ENCODE peak calls at places on chromosomes 11 and 22, in five cellular contexts. R, U, E, L and K are unnamed samples.

GRCh38 chr11:60367896-60368295 is 10.4 kb upstream of the MS4A7 start:
- DNase-seq in L (no peak), E (no peak), U (no peak), R (no peak), K (no peak)

GRCh38 chr11:13329670-13330401 is 52.2 kb downstream of the BMAL1 start:
- DNase-seq in R (peak; percentile 62), L (no peak), E (no peak), U (no peak), K (no peak)

GRCh38 chr11:67303989-67304411 is 670 bp downstream of the SSH3 start:
- DNase-seq in R (no peak), E (no peak), U (peak; percentile 60), L (no peak), K (no peak)

GRCh38 chr22:46511391-46512370 is 25.7 kb downstream of the CELSR1 start:
- DNase-seq in L (no peak), E (no peak), R (no peak), U (no peak), K (no peak)

GRCh38 chr22:38513063-38513462 is 7.0 kb upstream of the DDX17 start:
- DNase-seq in E (peak; percentile 31), U (peak; percentile 45), L (no peak), R (no peak), K (peak; percentile 58)

GRCh38 chr22:45469573-45470383 is 32.9 kb upstream of the FBLN1 start:
- DNase-seq in E (no peak), U (no peak), L (peak; percentile 74), R (peak; percentile 91), K (no peak)

GRCh38 chr11:57649826-57650738 is at the start of gene YPEL4:
- DNase-seq in E (peak; percentile 57), L (no peak), U (peak; percentile 21), R (peak; percentile 75), K (peak; percentile 65)

GRCh38 chr11:126433989-126434949 is 78.8 kb downstream of the ST3GAL4 start:
- DNase-seq in E (no peak), R (no peak), L (no peak), U (no peak), K (no peak)

GRCh38 chr11:2587132-2587930 is 112.5 kb downstream of the KCNQ1OT1 start:
- DNase-seq in R (no peak), E (no peak), L (no peak), U (no peak), K (peak; percentile 23)

GRCh38 chr22:27090595-27090994 is 433.2 kb downstream of the MIAT start:
- DNase-seq in L (no peak), R (no peak), E (no peak), U (no peak), K (no peak)

GRCh38 chr11:35786918-35787557 is 124.5 kb downstream of the TRIM44 start:
- DNase-seq in E (no peak), R (no peak), L (no peak), U (no peak), K (no peak)

GRCh38 chr11:17606206-17607082 is 59.4 kb downstream of the OTOG start:
- DNase-seq in L (no peak), U (no peak), E (no peak), R (no peak), K (no peak)

GRCh38 chr11:6619021-6619745 is at the start of gene TPP1:
- DNase-seq in U (peak; percentile 91), L (peak; percentile 77), R (peak; percentile 96), E (peak; percentile 95), K (peak; percentile 98)

GRCh38 chr11:9040410-9040809 is 36.6 kb upstream of the NRIP3 start:
- DNase-seq in U (no peak), R (no peak), L (no peak), E (no peak), K (no peak)

GRCh38 chr11:103582351-103582909 is 454.0 kb upstream of the DDI1 start:
- DNase-seq in U (no peak), E (no peak), L (no peak), R (no peak), K (no peak)

GRCh38 chr22:22583030-22583429 is 24.0 kb upstream of the PRAME start:
- DNase-seq in U (no peak), E (no peak), R (no peak), L (no peak), K (no peak)

GRCh38 chr11:61418136-61418535 is 11.6 kb downstream of the CPSF7 start:
- DNase-seq in L (no peak), U (no peak), E (no peak), R (no peak), K (no peak)

GRCh38 chr11:72220696-72221363 is 3.7 kb upstream of the INPPL1 start:
- DNase-seq in R (no peak), L (no peak), E (no peak), U (no peak), K (no peak)

GRCh38 chr11:1158681-1159525 is 1.1 kb downstream of the MUC5AC start:
- DNase-seq in E (no peak), R (no peak), L (no peak), U (peak; percentile 20), K (peak; percentile 30)

GRCh38 chr11:72646024-72646423 is 28.2 kb downstream of the PDE2A start:
- DNase-seq in R (no peak), U (no peak), E (no peak), L (no peak), K (no peak)

GRCh38 chr22:23177197-23177596 is 3.1 kb upstream of the BCR start:
- DNase-seq in U (peak; percentile 35), R (no peak), E (no peak), L (no peak), K (no peak)

GRCh38 chr11:276219-276618 is 2.0 kb upstream of the NLRP6 start:
- DNase-seq in E (no peak), L (no peak), U (no peak), R (no peak), K (no peak)

GRCh38 chr22:43980579-43980978 is 25.3 kb downstream of the SAMM50 start:
- DNase-seq in U (no peak), R (no peak), E (no peak), L (no peak), K (no peak)

GRCh38 chr22:43974028-43974545 is 18.8 kb downstream of the SAMM50 start:
- DNase-seq in R (no peak), L (no peak), E (no peak), U (no peak), K (no peak)

GRCh38 chr22:43978558-43978957 is 23.3 kb downstream of the SAMM50 start:
- DNase-seq in E (no peak), U (no peak), L (no peak), R (no peak), K (no peak)

GRCh38 chr22:43975041-43975440 is 19.8 kb downstream of the SAMM50 start:
- DNase-seq in U (no peak), L (no peak), E (no peak), R (no peak), K (no peak)

GRCh38 chr22:43976861-43977795 is 21.9 kb downstream of the SAMM50 start:
- DNase-seq in L (no peak), E (no peak), U (no peak), R (no peak), K (no peak)
- TF ChIP-seq CTCF in L (no peak), E (no peak), U (no peak), R (no peak), K (no peak)

GRCh38 chr22:17910561-17911311 is 113.6 kb downstream of the MICAL3 start:
- DNase-seq in R (peak; percentile 66), U (no peak), L (peak; percentile 46), E (no peak), K (peak; percentile 43)
- TF ChIP-seq CTCF in R (no peak), U (no peak), L (peak; percentile 58), E (no peak), K (peak; percentile 47)

DNA sequence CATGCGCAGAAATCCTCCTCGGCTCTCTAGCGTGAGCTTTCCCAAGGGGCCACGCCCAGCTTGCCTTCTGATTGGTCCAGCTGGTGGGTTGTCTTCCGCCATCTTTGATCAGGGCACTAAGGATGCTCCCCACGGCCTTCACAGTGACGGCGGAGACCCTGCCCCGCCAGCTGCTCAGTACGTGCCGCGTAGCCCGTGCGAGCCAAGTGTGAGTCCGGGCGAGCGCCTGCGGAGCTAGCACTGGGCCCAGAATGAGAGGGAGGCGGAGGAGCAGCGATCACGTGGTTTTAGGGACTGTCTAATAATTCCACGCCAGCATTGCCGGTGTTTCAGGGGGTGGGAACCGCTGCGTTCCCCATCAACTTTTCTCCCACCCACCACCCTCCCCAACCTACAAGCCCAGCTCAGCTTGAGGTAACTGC is 1.6 kb upstream of the MTFP1 start:
- DNase-seq in R (peak; percentile 100), E (peak; percentile 98), U (peak; percentile 98), L (peak; percentile 96), K (peak; percentile 98)
- TF ChIP-seq CTCF in R (no peak), E (no peak), U (no peak), L (no peak), K (no peak)

GRCh38 chr22:30640361-30640760 is 4.8 kb downstream of the SLC35E4 start:
- DNase-seq in U (no peak), L (no peak), E (no peak), R (no peak), K (no peak)

GRCh38 chr22:30637701-30638114 is 2.1 kb downstream of the SLC35E4 start:
- DNase-seq in R (no peak), U (no peak), E (no peak), L (no peak), K (no peak)

GRCh38 chr22:30634477-30635233 is 926 bp upstream of the SLC35E4 start:
- DNase-seq in U (peak; percentile 88), E (peak; percentile 91), R (peak; percentile 90), L (no peak), K (peak; percentile 94)

GRCh38 chr22:30635273-30636225 is at the start of gene SLC35E4:
- DNase-seq in E (peak; percentile 94), R (peak; percentile 88), U (peak; percentile 94), L (no peak), K (peak; percentile 97)

GRCh38 chr22:30636226-30637077 is 871 bp downstream of the SLC35E4 start:
- DNase-seq in E (peak; percentile 30), L (no peak), R (peak; percentile 35), U (peak; percentile 21), K (peak; percentile 66)
- TF ChIP-seq CTCF in E (no peak), L (peak; percentile 20), R (no peak), U (peak; percentile 32), K (peak; percentile 13)

DNA sequence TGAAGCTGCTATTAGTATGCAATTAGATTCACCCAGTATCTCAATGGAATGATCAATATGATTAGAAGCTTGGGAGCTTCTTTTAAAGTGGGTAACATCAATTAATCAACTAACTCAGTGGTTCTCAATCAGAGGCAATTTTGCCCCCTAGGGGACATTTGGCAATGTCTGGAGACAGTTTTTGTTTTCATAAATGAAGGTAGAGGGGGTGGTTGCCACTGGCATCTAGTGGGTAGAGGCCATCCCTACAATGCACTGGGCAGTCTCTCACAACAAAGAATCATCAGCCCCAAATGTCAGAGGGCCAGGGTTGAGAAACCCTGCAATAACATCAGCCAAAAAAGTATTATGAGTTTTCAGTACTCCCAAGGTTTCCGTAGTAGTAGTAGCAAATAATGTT is 5.9 kb upstream of the AMOTL1 start:
- DNase-seq in U (peak; percentile 49), L (no peak), E (no peak), R (peak; percentile 71), K (no peak)
- TF ChIP-seq CTCF in U (peak; percentile 26), L (peak; percentile 33), E (no peak), R (peak; percentile 58), K (no peak)

GRCh38 chr22:41256254-41256897 is 15.6 kb upstream of the CHADL start:
- DNase-seq in R (peak; percentile 89), U (no peak), L (peak; percentile 28), E (no peak), K (no peak)
- TF ChIP-seq CTCF in R (peak; percentile 35), U (no peak), L (peak; percentile 25), E (no peak), K (no peak)

GRCh38 chr11:26470992-26471391 is 101.1 kb downstream of the MUC15 start:
- DNase-seq in E (no peak), R (no peak), U (no peak), L (no peak), K (no peak)
- TF ChIP-seq CTCF in E (no peak), R (no peak), U (no peak), L (no peak), K (no peak)